ENCODE peak calls at places on chromosomes 3 and 15, in eight cellular contexts. G is neural progenitor cell; V is GM03348; X is neural crest cell; J is activated CD8-positive, alpha-beta memory T cell treated with anti-CD3 and anti-CD28 coated beads for 24 hours; C is PC-3; E is stomach; O is HS-27A. R is an unnamed sample.

GRCh38 chr15:63870403-63871209 is 36.9 kb upstream of the HERC1 start:
- DNase-seq in G (peak; percentile 90), V (peak; percentile 90), X (no peak), J (no peak), C (peak; percentile 60), E (peak; percentile 29), O (peak; percentile 51), R (peak; percentile 89)

GRCh38 chr3:37945803-37946530 is 44.6 kb upstream of the VILL start:
- DNase-seq in G (no peak), V (peak; percentile 31), X (no peak), J (no peak), C (peak; percentile 82), E (no peak), O (peak; percentile 68), R (peak; percentile 69)

GRCh38 chr3:148131990-148132638 is 565.6 kb upstream of the AGTR1 start:
- DNase-seq in G (no peak), V (no peak), X (no peak), J (no peak), C (no peak), E (no peak), O (no peak), R (no peak)

GRCh38 chr15:100544946-100545345 is 16.2 kb upstream of the CERS3 start:
- DNase-seq in G (no peak), V (no peak), X (no peak), J (no peak), C (no peak), E (no peak), O (no peak), R (no peak)

GRCh38 chr3:8967553-8967952 is 4.3 kb upstream of the RAD18 start:
- DNase-seq in G (no peak), V (no peak), X (no peak), J (no peak), C (no peak), E (no peak), O (no peak), R (peak; percentile 40)

GRCh38 chr3:2543247-2543646 is 444.6 kb downstream of the CNTN4 start:
- DNase-seq in G (no peak), V (no peak), X (no peak), J (no peak), C (no peak), E (no peak), O (no peak), R (no peak)

GRCh38 chr15:62981071-62981470 is 61.5 kb upstream of the TPM1 start:
- DNase-seq in G (no peak), V (no peak), X (no peak), J (no peak), C (no peak), E (no peak), O (no peak), R (no peak)

GRCh38 chr15:51076898-51077564 is 17.7 kb downstream of the TNFAIP8L3 start:
- DNase-seq in G (no peak), V (no peak), X (no peak), J (peak; percentile 59), C (no peak), E (peak; percentile 34), O (peak; percentile 59), R (peak; percentile 79)

GRCh38 chr15:89112341-89112971 is 24.2 kb downstream of the ABHD2 start:
- DNase-seq in G (no peak), V (peak; percentile 37), X (no peak), J (no peak), C (peak; percentile 67), E (peak; percentile 67), O (no peak), R (no peak)

GRCh38 chr3:52524752-52525661 is 8.7 kb downstream of the NT5DC2 start:
- DNase-seq in G (no peak), V (no peak), X (no peak), J (no peak), C (no peak), E (no peak), O (no peak), R (no peak)

GRCh38 chr3:151183253-151183652 is 19.8 kb downstream of the GPR171 start:
- DNase-seq in G (no peak), V (no peak), X (no peak), J (no peak), C (no peak), E (no peak), O (no peak), R (no peak)

GRCh38 chr3:128317698-128318231 is 148.9 kb downstream of the DNAJB8 start:
- DNase-seq in G (no peak), V (no peak), X (no peak), J (peak; percentile 57), C (no peak), E (peak; percentile 18), O (no peak), R (peak; percentile 11)

GRCh38 chr15:22995786-22996185 is 15.6 kb upstream of the CYFIP1 start:
- DNase-seq in G (no peak), V (no peak), X (no peak), J (no peak), C (no peak), E (no peak), O (no peak), R (no peak)

GRCh38 chr15:82572311-82572710 is 32.1 kb upstream of the RPS17 start:
- DNase-seq in G (no peak), V (peak; percentile 30), X (no peak), J (no peak), C (no peak), E (no peak), O (no peak), R (no peak)

GRCh38 chr3:13709706-13710105 is 160.8 kb downstream of the FBLN2 start:
- DNase-seq in G (no peak), V (no peak), X (no peak), J (peak; percentile 37), C (no peak), E (no peak), O (no peak), R (no peak)

GRCh38 chr15:67194171-67195114 is 60.0 kb downstream of the AAGAB start:
- DNase-seq in G (no peak), V (no peak), X (no peak), J (no peak), C (no peak), E (no peak), O (no peak), R (no peak)

GRCh38 chr3:169147246-169148008 is 516.1 kb downstream of the MECOM start:
- DNase-seq in G (peak; percentile 94), V (peak; percentile 85), X (peak; percentile 50), J (no peak), C (peak; percentile 73), E (peak; percentile 52), O (peak; percentile 55), R (peak; percentile 95)

GRCh38 chr15:42018306-42019224 is 2.3 kb downstream of the PLA2G4E start:
- DNase-seq in G (no peak), V (no peak), X (no peak), J (no peak), C (no peak), E (no peak), O (no peak), R (no peak)

GRCh38 chr3:194865081-194865480 is 179.4 kb downstream of the FAM43A start:
- DNase-seq in G (no peak), V (no peak), X (no peak), J (no peak), C (no peak), E (no peak), O (no peak), R (no peak)

GRCh38 chr15:101476756-101477155 is 12.8 kb downstream of the PCSK6 start:
- DNase-seq in G (no peak), V (no peak), X (no peak), J (no peak), C (no peak), E (no peak), O (no peak), R (no peak)